ENCODE peak calls at places on chromosomes 2 and 18, in seven cellular contexts. One of them, this sample, is unnamed.

GRCh38 chr2:168300460-168300859 is 53.1 kb upstream of the STK39 start:
- DNase-seq in fibroblast of mammary gland: peak
- DNase-seq in cardiac fibroblast: no peak
- DNase-seq in fibroblast of the aortic adventitia: no peak
- DNase-seq in fibroblast of lung: peak
- DNase-seq in brain microvascular endothelial cell: no peak
- DNase-seq in uterus: no peak
- DNase-seq in this sample: no peak

GRCh38 chr18:75070625-75071483 is 138.1 kb downstream of the PTGR3 start:
- DNase-seq in fibroblast of mammary gland: peak
- DNase-seq in cardiac fibroblast: peak
- DNase-seq in fibroblast of the aortic adventitia: peak
- DNase-seq in fibroblast of lung: peak
- DNase-seq in brain microvascular endothelial cell: peak
- DNase-seq in uterus: no peak
- DNase-seq in this sample: peak

GRCh38 chr2:177024760-177025159 is 187.8 kb upstream of the HNRNPA3 start:
- DNase-seq in fibroblast of mammary gland: no peak
- DNase-seq in cardiac fibroblast: no peak
- DNase-seq in fibroblast of the aortic adventitia: no peak
- DNase-seq in fibroblast of lung: no peak
- DNase-seq in brain microvascular endothelial cell: no peak
- DNase-seq in uterus: no peak
- DNase-seq in this sample: no peak

GRCh38 chr2:37020887-37021796 is 54.8 kb upstream of the STRN start:
- DNase-seq in fibroblast of mammary gland: peak
- DNase-seq in cardiac fibroblast: peak
- DNase-seq in fibroblast of the aortic adventitia: peak
- DNase-seq in fibroblast of lung: peak
- DNase-seq in brain microvascular endothelial cell: no peak
- DNase-seq in uterus: no peak
- DNase-seq in this sample: peak

GRCh38 chr2:181685150-181685688 is 4.9 kb upstream of the NEUROD1 start:
- DNase-seq in fibroblast of mammary gland: peak
- DNase-seq in cardiac fibroblast: peak
- DNase-seq in fibroblast of the aortic adventitia: peak
- DNase-seq in fibroblast of lung: peak
- DNase-seq in brain microvascular endothelial cell: no peak
- DNase-seq in uterus: no peak
- DNase-seq in this sample: peak

GRCh38 chr2:231563378-231563961 is 29.2 kb upstream of the TEX44 start:
- DNase-seq in fibroblast of mammary gland: peak
- DNase-seq in cardiac fibroblast: peak
- DNase-seq in fibroblast of the aortic adventitia: peak
- DNase-seq in fibroblast of lung: peak
- DNase-seq in brain microvascular endothelial cell: peak
- DNase-seq in uterus: peak
- DNase-seq in this sample: peak

GRCh38 chr2:207879536-207879935 is 109.8 kb upstream of the FZD5 start:
- DNase-seq in fibroblast of mammary gland: peak
- DNase-seq in cardiac fibroblast: no peak
- DNase-seq in fibroblast of the aortic adventitia: peak
- DNase-seq in fibroblast of lung: peak
- DNase-seq in brain microvascular endothelial cell: peak
- DNase-seq in uterus: no peak
- DNase-seq in this sample: no peak

GRCh38 chr2:201471732-201472395 is 20.3 kb downstream of the STRADB start:
- DNase-seq in fibroblast of mammary gland: peak
- DNase-seq in cardiac fibroblast: peak
- DNase-seq in fibroblast of the aortic adventitia: peak
- DNase-seq in fibroblast of lung: peak
- DNase-seq in brain microvascular endothelial cell: peak
- DNase-seq in uterus: no peak
- DNase-seq in this sample: peak

GRCh38 chr18:49030692-49031443 is 80.1 kb upstream of the SMAD7 start:
- DNase-seq in fibroblast of mammary gland: peak
- DNase-seq in cardiac fibroblast: no peak
- DNase-seq in fibroblast of the aortic adventitia: peak
- DNase-seq in fibroblast of lung: no peak
- DNase-seq in brain microvascular endothelial cell: no peak
- DNase-seq in uterus: peak
- DNase-seq in this sample: no peak

GRCh38 chr2:47061989-47062678 is 93.0 kb downstream of the STPG4 start:
- DNase-seq in fibroblast of mammary gland: peak
- DNase-seq in cardiac fibroblast: no peak
- DNase-seq in fibroblast of the aortic adventitia: no peak
- DNase-seq in fibroblast of lung: no peak
- DNase-seq in brain microvascular endothelial cell: no peak
- DNase-seq in uterus: no peak
- DNase-seq in this sample: no peak

GRCh38 chr18:906416-907170 is 1.9 kb downstream of the ADCYAP1 start:
- DNase-seq in fibroblast of mammary gland: no peak
- DNase-seq in cardiac fibroblast: no peak
- DNase-seq in fibroblast of the aortic adventitia: peak
- DNase-seq in fibroblast of lung: no peak
- DNase-seq in brain microvascular endothelial cell: no peak
- DNase-seq in uterus: no peak
- DNase-seq in this sample: peak

GRCh38 chr2:120596990-120597594 is 138.6 kb upstream of the GLI2 start:
- DNase-seq in fibroblast of mammary gland: peak
- DNase-seq in cardiac fibroblast: peak
- DNase-seq in fibroblast of the aortic adventitia: peak
- DNase-seq in fibroblast of lung: peak
- DNase-seq in brain microvascular endothelial cell: peak
- DNase-seq in uterus: peak
- DNase-seq in this sample: peak

GRCh38 chr2:40433739-40434138 is 18.2 kb downstream of the SLC8A1 start:
- DNase-seq in fibroblast of mammary gland: no peak
- DNase-seq in cardiac fibroblast: no peak
- DNase-seq in fibroblast of the aortic adventitia: peak
- DNase-seq in fibroblast of lung: no peak
- DNase-seq in brain microvascular endothelial cell: no peak
- DNase-seq in uterus: no peak
- DNase-seq in this sample: no peak

GRCh38 chr2:189698020-189698887 is 23.8 kb downstream of the ANKAR start:
- DNase-seq in fibroblast of mammary gland: peak
- DNase-seq in cardiac fibroblast: peak
- DNase-seq in fibroblast of the aortic adventitia: peak
- DNase-seq in fibroblast of lung: peak
- DNase-seq in brain microvascular endothelial cell: peak
- DNase-seq in uterus: peak
- DNase-seq in this sample: peak

GRCh38 chr2:55010149-55010591 is 40.1 kb downstream of the RTN4 start:
- DNase-seq in fibroblast of mammary gland: peak
- DNase-seq in cardiac fibroblast: peak
- DNase-seq in fibroblast of the aortic adventitia: peak
- DNase-seq in fibroblast of lung: peak
- DNase-seq in brain microvascular endothelial cell: peak
- DNase-seq in uterus: no peak
- DNase-seq in this sample: peak

GRCh38 chr18:79853303-79853992 is 55.7 kb downstream of the KCNG2 start:
- DNase-seq in fibroblast of mammary gland: no peak
- DNase-seq in cardiac fibroblast: no peak
- DNase-seq in fibroblast of the aortic adventitia: no peak
- DNase-seq in fibroblast of lung: no peak
- DNase-seq in brain microvascular endothelial cell: no peak
- DNase-seq in uterus: no peak
- DNase-seq in this sample: no peak

DNA sequence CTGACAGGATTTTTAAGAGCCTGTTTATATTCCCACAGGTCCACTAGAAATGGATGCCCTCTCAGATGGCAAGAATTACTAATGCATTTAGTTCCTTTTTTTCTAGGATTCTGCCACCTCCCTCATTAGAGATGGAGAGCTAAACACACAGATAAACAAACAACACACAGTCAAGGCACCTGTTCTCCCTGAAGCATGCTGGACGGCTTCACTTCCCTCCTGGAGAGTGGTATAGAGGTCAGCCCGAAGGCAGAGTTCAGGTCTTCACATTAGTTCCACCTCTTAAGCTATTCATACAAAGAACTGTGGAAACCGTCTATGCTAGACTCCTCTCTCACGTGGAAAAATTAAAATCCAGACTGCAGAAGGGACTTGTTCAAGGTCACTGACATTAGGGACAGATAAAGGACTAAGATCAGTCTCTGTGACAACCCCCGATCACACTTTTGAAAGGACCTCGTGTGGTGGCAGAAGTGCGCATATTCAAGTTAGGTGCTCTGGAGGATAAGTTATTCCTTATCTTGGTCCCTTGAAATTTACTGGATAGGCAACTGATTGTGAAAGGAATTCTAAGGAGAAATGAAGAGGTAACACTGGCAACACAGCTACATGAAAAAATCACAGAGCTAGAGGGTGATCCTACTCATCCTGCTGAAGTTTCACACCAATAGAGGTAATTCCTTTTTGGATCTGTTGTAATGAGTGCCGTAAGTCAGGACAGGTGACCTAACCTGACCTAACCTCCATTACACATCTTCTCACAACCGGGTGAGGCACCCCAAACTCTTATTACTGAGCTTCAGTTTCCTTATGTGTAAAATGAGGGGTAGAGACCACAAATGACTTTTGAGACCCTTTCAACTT is 75.1 kb downstream of the SPRED2 start:
- DNase-seq in fibroblast of mammary gland: no peak
- DNase-seq in cardiac fibroblast: no peak
- DNase-seq in fibroblast of the aortic adventitia: no peak
- DNase-seq in fibroblast of lung: no peak
- DNase-seq in brain microvascular endothelial cell: no peak
- DNase-seq in uterus: no peak
- DNase-seq in this sample: no peak
- H3K4me3 ChIP-seq in fibroblast of mammary gland: no peak
- H3K4me3 ChIP-seq in cardiac fibroblast: no peak
- H3K4me3 ChIP-seq in fibroblast of the aortic adventitia: no peak
- H3K4me3 ChIP-seq in fibroblast of lung: no peak
- H3K4me3 ChIP-seq in brain microvascular endothelial cell: no peak
- H3K4me3 ChIP-seq in uterus: no peak
- H3K4me3 ChIP-seq in this sample: no peak

DNA sequence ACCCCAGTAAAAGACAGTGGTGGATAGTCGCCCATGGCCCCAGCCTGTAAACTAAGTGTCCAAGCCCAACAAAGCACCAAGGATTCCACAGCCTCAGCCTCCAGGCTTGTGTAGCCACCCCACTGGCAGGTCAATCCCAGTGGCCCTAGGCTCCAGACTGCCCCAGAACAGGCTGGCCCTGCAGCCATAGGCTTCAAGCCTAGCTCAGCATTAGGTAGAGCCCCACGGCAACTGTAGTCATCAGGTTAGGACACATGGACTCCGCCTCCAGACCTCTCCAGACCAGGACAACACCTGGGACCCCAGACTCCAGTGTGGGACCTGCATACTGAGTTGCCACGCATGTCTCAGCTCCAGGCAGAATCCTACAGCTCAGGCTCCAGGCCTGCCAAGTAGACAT is 1590.6 kb upstream of the DDX18 start:
- DNase-seq in fibroblast of mammary gland: no peak
- DNase-seq in cardiac fibroblast: no peak
- DNase-seq in fibroblast of the aortic adventitia: no peak
- DNase-seq in fibroblast of lung: no peak
- DNase-seq in brain microvascular endothelial cell: no peak
- DNase-seq in uterus: no peak
- DNase-seq in this sample: no peak
- TF ChIP-seq CTCF in fibroblast of mammary gland: no peak
- TF ChIP-seq CTCF in cardiac fibroblast: no peak
- TF ChIP-seq CTCF in fibroblast of the aortic adventitia: no peak
- TF ChIP-seq CTCF in fibroblast of lung: no peak
- TF ChIP-seq CTCF in brain microvascular endothelial cell: no peak
- TF ChIP-seq CTCF in uterus: no peak
- TF ChIP-seq CTCF in this sample: no peak

GRCh38 chr18:21141678-21142422 is 30.2 kb upstream of the ROCK1 start:
- DNase-seq in fibroblast of mammary gland: peak
- DNase-seq in cardiac fibroblast: peak
- DNase-seq in fibroblast of the aortic adventitia: peak
- DNase-seq in fibroblast of lung: no peak
- DNase-seq in brain microvascular endothelial cell: no peak
- DNase-seq in uterus: no peak
- DNase-seq in this sample: peak
- H3K4me3 ChIP-seq in fibroblast of mammary gland: no peak
- H3K4me3 ChIP-seq in cardiac fibroblast: no peak
- H3K4me3 ChIP-seq in fibroblast of the aortic adventitia: no peak
- H3K4me3 ChIP-seq in fibroblast of lung: no peak
- H3K4me3 ChIP-seq in brain microvascular endothelial cell: no peak
- H3K4me3 ChIP-seq in uterus: no peak
- H3K4me3 ChIP-seq in this sample: no peak

GRCh38 chr2:65389476-65389875 is 42.9 kb downstream of the SPRED2 start:
- DNase-seq in fibroblast of mammary gland: no peak
- DNase-seq in cardiac fibroblast: no peak
- DNase-seq in fibroblast of the aortic adventitia: no peak
- DNase-seq in fibroblast of lung: no peak
- DNase-seq in brain microvascular endothelial cell: no peak
- DNase-seq in uterus: no peak
- DNase-seq in this sample: no peak

GRCh38 chr2:65388626-65389390 is 43.6 kb downstream of the SPRED2 start:
- DNase-seq in fibroblast of mammary gland: no peak
- DNase-seq in cardiac fibroblast: no peak
- DNase-seq in fibroblast of the aortic adventitia: no peak
- DNase-seq in fibroblast of lung: no peak
- DNase-seq in brain microvascular endothelial cell: no peak
- DNase-seq in uterus: no peak
- DNase-seq in this sample: no peak

GRCh38 chr2:65386340-65386739 is 46.1 kb downstream of the SPRED2 start:
- DNase-seq in fibroblast of mammary gland: no peak
- DNase-seq in cardiac fibroblast: no peak
- DNase-seq in fibroblast of the aortic adventitia: no peak
- DNase-seq in fibroblast of lung: no peak
- DNase-seq in brain microvascular endothelial cell: no peak
- DNase-seq in uterus: no peak
- DNase-seq in this sample: peak

GRCh38 chr2:65388051-65388531 is 44.3 kb downstream of the SPRED2 start:
- DNase-seq in fibroblast of mammary gland: no peak
- DNase-seq in cardiac fibroblast: no peak
- DNase-seq in fibroblast of the aortic adventitia: no peak
- DNase-seq in fibroblast of lung: no peak
- DNase-seq in brain microvascular endothelial cell: no peak
- DNase-seq in uterus: no peak
- DNase-seq in this sample: no peak

DNA sequence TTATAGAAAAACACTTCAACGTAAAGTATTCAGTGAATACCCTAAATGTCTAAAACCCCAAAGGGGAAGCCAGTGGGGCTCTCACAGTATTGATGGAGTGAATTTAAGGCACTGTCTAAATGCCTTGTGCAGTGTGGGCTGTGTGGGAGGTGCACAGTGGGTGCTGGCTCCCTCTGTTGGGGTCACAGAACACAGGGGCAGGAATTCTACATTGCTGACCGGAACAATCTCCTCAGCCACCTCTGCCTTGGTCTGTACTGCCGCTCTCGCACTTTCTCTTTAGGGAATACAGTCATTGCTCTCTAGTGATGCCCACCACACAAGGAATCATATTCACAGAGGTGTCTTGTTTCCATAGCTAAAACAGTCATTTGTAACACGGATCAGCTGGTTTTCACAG is 45.4 kb downstream of the SPRED2 start:
- DNase-seq in fibroblast of mammary gland: no peak
- DNase-seq in cardiac fibroblast: no peak
- DNase-seq in fibroblast of the aortic adventitia: no peak
- DNase-seq in fibroblast of lung: no peak
- DNase-seq in brain microvascular endothelial cell: no peak
- DNase-seq in uterus: no peak
- DNase-seq in this sample: peak
- TF ChIP-seq CTCF in fibroblast of mammary gland: peak
- TF ChIP-seq CTCF in cardiac fibroblast: no peak
- TF ChIP-seq CTCF in fibroblast of the aortic adventitia: no peak
- TF ChIP-seq CTCF in fibroblast of lung: no peak
- TF ChIP-seq CTCF in brain microvascular endothelial cell: peak
- TF ChIP-seq CTCF in uterus: no peak
- TF ChIP-seq CTCF in this sample: peak

GRCh38 chr2:66574701-66575624 is 140.0 kb downstream of the MEIS1 start:
- DNase-seq in fibroblast of mammary gland: peak
- DNase-seq in cardiac fibroblast: peak
- DNase-seq in fibroblast of the aortic adventitia: peak
- DNase-seq in fibroblast of lung: peak
- DNase-seq in brain microvascular endothelial cell: peak
- DNase-seq in uterus: peak
- DNase-seq in this sample: peak
- H3K4me3 ChIP-seq in fibroblast of mammary gland: peak
- H3K4me3 ChIP-seq in cardiac fibroblast: peak
- H3K4me3 ChIP-seq in fibroblast of the aortic adventitia: peak
- H3K4me3 ChIP-seq in fibroblast of lung: peak
- H3K4me3 ChIP-seq in brain microvascular endothelial cell: peak
- H3K4me3 ChIP-seq in uterus: peak
- H3K4me3 ChIP-seq in this sample: peak

This sample was measured in choroid plexus epithelial cell.